ENCODE peak calls at places on chromosomes 12 and 14, in eight cellular contexts. One of them, this sample, is unnamed.

GRCh38 chr14:102737402-102738372 is 39.6 kb upstream of the TRAF3 start:
- DNase-seq in EH: no peak
- DNase-seq in activated CD8-positive, alpha-beta memory T cell treated with anti-CD3 and anti-CD28 coated beads, Interleukin-2, amount 50 U/mL, for 4 hours: no peak
- DNase-seq in NCI-H524: no peak
- DNase-seq in stimulated activated CD4-positive, alpha-beta T cell treated with anti-CD3 and anti-CD28 coated beads, Interleukin-2, amount 100 ng/mL, for 24 hours: no peak
- DNase-seq in endothelial cell: no peak
- DNase-seq in T-helper 9 cell: no peak
- DNase-seq in endodermal cell: no peak
- DNase-seq in this sample: no peak

GRCh38 chr12:32217354-32218310 is 111.0 kb downstream of the BICD1 start:
- DNase-seq in EH: peak; percentile 96
- DNase-seq in activated CD8-positive, alpha-beta memory T cell treated with anti-CD3 and anti-CD28 coated beads, Interleukin-2, amount 50 U/mL, for 4 hours: no peak
- DNase-seq in NCI-H524: no peak
- DNase-seq in stimulated activated CD4-positive, alpha-beta T cell treated with anti-CD3 and anti-CD28 coated beads, Interleukin-2, amount 100 ng/mL, for 24 hours: no peak
- DNase-seq in endothelial cell: no peak
- DNase-seq in T-helper 9 cell: no peak
- DNase-seq in endodermal cell: no peak
- DNase-seq in this sample: no peak

GRCh38 chr12:107079172-107080011 is 14.0 kb downstream of the CRY1 start:
- DNase-seq in EH: peak; percentile 52
- DNase-seq in activated CD8-positive, alpha-beta memory T cell treated with anti-CD3 and anti-CD28 coated beads, Interleukin-2, amount 50 U/mL, for 4 hours: no peak
- DNase-seq in NCI-H524: peak; percentile 1
- DNase-seq in stimulated activated CD4-positive, alpha-beta T cell treated with anti-CD3 and anti-CD28 coated beads, Interleukin-2, amount 100 ng/mL, for 24 hours: no peak
- DNase-seq in endothelial cell: no peak
- DNase-seq in T-helper 9 cell: no peak
- DNase-seq in endodermal cell: no peak
- DNase-seq in this sample: peak; percentile 31

GRCh38 chr14:68379510-68380303 is 413.2 kb downstream of the ZFP36L1 start:
- DNase-seq in EH: peak; percentile 50
- DNase-seq in activated CD8-positive, alpha-beta memory T cell treated with anti-CD3 and anti-CD28 coated beads, Interleukin-2, amount 50 U/mL, for 4 hours: peak; percentile 43
- DNase-seq in NCI-H524: no peak
- DNase-seq in stimulated activated CD4-positive, alpha-beta T cell treated with anti-CD3 and anti-CD28 coated beads, Interleukin-2, amount 100 ng/mL, for 24 hours: no peak
- DNase-seq in endothelial cell: no peak
- DNase-seq in T-helper 9 cell: peak; percentile 15
- DNase-seq in endodermal cell: no peak
- DNase-seq in this sample: no peak

GRCh38 chr14:31770271-31770670 is 209.1 kb downstream of the NUBPL start:
- DNase-seq in EH: no peak
- DNase-seq in activated CD8-positive, alpha-beta memory T cell treated with anti-CD3 and anti-CD28 coated beads, Interleukin-2, amount 50 U/mL, for 4 hours: no peak
- DNase-seq in NCI-H524: no peak
- DNase-seq in stimulated activated CD4-positive, alpha-beta T cell treated with anti-CD3 and anti-CD28 coated beads, Interleukin-2, amount 100 ng/mL, for 24 hours: no peak
- DNase-seq in endothelial cell: no peak
- DNase-seq in T-helper 9 cell: no peak
- DNase-seq in endodermal cell: no peak
- DNase-seq in this sample: peak; percentile 24

GRCh38 chr12:54603173-54603814 is 14.8 kb upstream of the PPP1R1A start:
- DNase-seq in EH: peak; percentile 73
- DNase-seq in activated CD8-positive, alpha-beta memory T cell treated with anti-CD3 and anti-CD28 coated beads, Interleukin-2, amount 50 U/mL, for 4 hours: peak; percentile 61
- DNase-seq in NCI-H524: peak; percentile 23
- DNase-seq in stimulated activated CD4-positive, alpha-beta T cell treated with anti-CD3 and anti-CD28 coated beads, Interleukin-2, amount 100 ng/mL, for 24 hours: peak; percentile 69
- DNase-seq in endothelial cell: peak; percentile 71
- DNase-seq in T-helper 9 cell: peak; percentile 43
- DNase-seq in endodermal cell: peak; percentile 90
- DNase-seq in this sample: peak; percentile 59

GRCh38 chr12:14833952-14834351 is 9.4 kb downstream of the ART4 start:
- DNase-seq in EH: peak; percentile 73
- DNase-seq in activated CD8-positive, alpha-beta memory T cell treated with anti-CD3 and anti-CD28 coated beads, Interleukin-2, amount 50 U/mL, for 4 hours: no peak
- DNase-seq in NCI-H524: no peak
- DNase-seq in stimulated activated CD4-positive, alpha-beta T cell treated with anti-CD3 and anti-CD28 coated beads, Interleukin-2, amount 100 ng/mL, for 24 hours: no peak
- DNase-seq in endothelial cell: no peak
- DNase-seq in T-helper 9 cell: no peak
- DNase-seq in endodermal cell: no peak
- DNase-seq in this sample: no peak

GRCh38 chr12:106386836-106387555 is 29.4 kb downstream of the POLR3B start:
- DNase-seq in EH: peak; percentile 66
- DNase-seq in activated CD8-positive, alpha-beta memory T cell treated with anti-CD3 and anti-CD28 coated beads, Interleukin-2, amount 50 U/mL, for 4 hours: no peak
- DNase-seq in NCI-H524: no peak
- DNase-seq in stimulated activated CD4-positive, alpha-beta T cell treated with anti-CD3 and anti-CD28 coated beads, Interleukin-2, amount 100 ng/mL, for 24 hours: no peak
- DNase-seq in endothelial cell: no peak
- DNase-seq in T-helper 9 cell: no peak
- DNase-seq in endodermal cell: no peak
- DNase-seq in this sample: no peak

GRCh38 chr12:127480775-127481314 is 786.1 kb upstream of the TMEM132C start:
- DNase-seq in EH: no peak
- DNase-seq in activated CD8-positive, alpha-beta memory T cell treated with anti-CD3 and anti-CD28 coated beads, Interleukin-2, amount 50 U/mL, for 4 hours: no peak
- DNase-seq in NCI-H524: no peak
- DNase-seq in stimulated activated CD4-positive, alpha-beta T cell treated with anti-CD3 and anti-CD28 coated beads, Interleukin-2, amount 100 ng/mL, for 24 hours: no peak
- DNase-seq in endothelial cell: no peak
- DNase-seq in T-helper 9 cell: no peak
- DNase-seq in endodermal cell: no peak
- DNase-seq in this sample: peak; percentile 21

GRCh38 chr12:62260733-62261683 is 804 bp downstream of the USP15 start:
- DNase-seq in EH: peak; percentile 51
- DNase-seq in activated CD8-positive, alpha-beta memory T cell treated with anti-CD3 and anti-CD28 coated beads, Interleukin-2, amount 50 U/mL, for 4 hours: peak; percentile 34
- DNase-seq in NCI-H524: peak; percentile 60
- DNase-seq in stimulated activated CD4-positive, alpha-beta T cell treated with anti-CD3 and anti-CD28 coated beads, Interleukin-2, amount 100 ng/mL, for 24 hours: peak; percentile 40
- DNase-seq in endothelial cell: peak; percentile 52
- DNase-seq in T-helper 9 cell: peak; percentile 43
- DNase-seq in endodermal cell: no peak
- DNase-seq in this sample: peak; percentile 66

This sample was measured in small intestine.